ENCODE peak calls at places on chromosomes 3 and 15, in nine cellular contexts. X is cardiac fibroblast, R is ovary, M is sigmoid colon, I is psoas muscle, L is GM06990, K is GM23338, Z is body of pancreas, G is A673. T is an unnamed sample.

GRCh38 chr3:183455064-183455463 is 26.6 kb upstream of the MCF2L2 start:
- DNase-seq in G (no peak), Z (no peak), R (no peak), K (no peak), I (no peak), L (no peak), M (no peak), X (peak; percentile 21), T (no peak)

GRCh38 chr15:96974761-96975160 is 644.3 kb downstream of the NR2F2 start:
- DNase-seq in I (no peak), K (no peak), M (no peak), Z (no peak), R (no peak), L (no peak), X (no peak), G (no peak), T (no peak)

GRCh38 chr15:89874926-89875564 is 18.7 kb downstream of the AP3S2 start:
- DNase-seq in L (peak; percentile 61), R (peak; percentile 70), X (peak; percentile 83), K (peak; percentile 87), G (peak; percentile 80), I (peak; percentile 79), M (peak; percentile 81), Z (peak; percentile 93), T (peak; percentile 23)

GRCh38 chr3:122268257-122269024 is 56.6 kb upstream of the CSTA start:
- DNase-seq in X (no peak), M (no peak), L (no peak), I (no peak), G (no peak), K (no peak), R (no peak), Z (no peak), T (no peak)

GRCh38 chr3:141405581-141405980 is 37.3 kb downstream of the ZBTB38 start:
- DNase-seq in X (no peak), K (no peak), I (no peak), R (no peak), G (no peak), L (no peak), M (no peak), Z (no peak), T (no peak)

GRCh38 chr15:40006003-40006402 is 33.0 kb downstream of the SRP14 start:
- DNase-seq in K (no peak), R (no peak), X (no peak), Z (no peak), G (no peak), I (no peak), L (no peak), M (no peak), T (peak; percentile 18)

GRCh38 chr15:40957581-40958051 is 4.3 kb downstream of the CHAC1 start:
- DNase-seq in L (no peak), X (peak; percentile 27), G (peak; percentile 36), R (no peak), Z (peak; percentile 94), K (no peak), M (peak; percentile 96), I (peak; percentile 81), T (no peak)

GRCh38 chr15:79208179-79208578 is 74.3 kb upstream of the ANKRD34C start:
- DNase-seq in X (no peak), Z (no peak), M (no peak), L (no peak), R (no peak), I (no peak), K (no peak), G (no peak), T (no peak)

GRCh38 chr3:35946857-35947514 is 307.7 kb downstream of the ARPP21 start:
- DNase-seq in L (no peak), Z (no peak), K (no peak), M (no peak), R (no peak), G (peak; percentile 21), I (no peak), X (no peak), T (no peak)

GRCh38 chr3:66476852-66477381 is 23.9 kb downstream of the LRIG1 start:
- DNase-seq in K (no peak), L (no peak), Z (peak; percentile 44), I (no peak), G (peak; percentile 59), X (no peak), R (no peak), M (peak; percentile 85), T (no peak)

GRCh38 chr3:120147072-120147871 is 53.0 kb upstream of the GSK3B start:
- DNase-seq in G (peak; percentile 18), K (peak; percentile 65), I (no peak), R (no peak), X (no peak), M (no peak), Z (peak; percentile 52), L (no peak), T (no peak)
- TF ChIP-seq CTCF in G (peak; percentile 24), K (peak; percentile 78), I (no peak), R (no peak), X (no peak), M (no peak), Z (peak; percentile 49), L (peak; percentile 57), T (no peak)

DNA sequence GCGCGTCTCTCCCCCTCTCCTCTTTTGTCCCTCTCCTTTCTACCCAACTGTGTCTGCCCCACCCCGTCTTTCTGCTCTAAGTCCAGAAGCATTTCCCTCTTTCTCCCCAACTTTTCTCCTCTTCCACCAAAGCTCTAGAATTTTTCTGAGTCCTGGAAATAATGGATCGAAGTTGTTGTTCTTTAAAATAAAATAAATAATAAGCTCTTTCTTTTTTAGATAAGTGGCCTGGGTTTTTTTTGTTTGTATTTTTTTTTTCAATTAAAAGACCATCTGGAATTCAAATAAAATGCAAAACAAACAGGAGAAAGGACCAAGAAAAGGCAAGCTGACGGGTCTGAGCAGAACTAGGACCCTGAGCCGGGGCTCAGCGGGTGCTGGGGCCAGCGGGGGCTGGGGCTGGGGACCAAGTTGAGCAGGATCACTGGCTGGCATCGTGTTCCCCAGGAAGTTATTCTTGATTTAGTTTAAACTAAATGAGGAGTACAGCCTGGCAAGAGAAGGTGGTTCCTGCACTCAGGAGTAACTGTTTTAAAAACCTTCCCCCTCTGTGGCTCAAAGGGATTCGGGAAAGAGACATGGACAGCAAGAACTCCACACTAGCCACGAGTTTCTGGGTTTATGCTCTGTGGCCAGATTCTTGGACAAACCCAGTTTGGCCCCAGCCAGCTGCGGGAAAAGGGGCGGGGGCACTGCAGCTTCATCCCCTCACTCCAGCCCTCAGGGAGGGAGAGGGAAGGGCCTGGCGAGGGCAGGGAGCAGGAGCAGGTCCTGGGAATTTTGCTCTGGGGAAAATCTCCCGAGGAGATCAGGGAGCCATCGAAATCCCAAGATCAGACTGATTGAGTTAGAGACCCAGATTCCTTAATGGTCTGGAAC is 8.4 kb downstream of the GATA2 start:
- DNase-seq in M (no peak), G (no peak), X (no peak), R (no peak), L (no peak), K (peak; percentile 70), I (peak; percentile 4), Z (no peak), T (no peak)
- H3K4me3 ChIP-seq in M (no peak overlapping the region), G (no peak overlapping the region), X (peak overlapping the region; percentile 88), R (peak overlapping the region; percentile 58), L (no peak overlapping the region), K (peak overlapping the region; percentile 53), I (peak overlapping the region; percentile 73), Z (no peak overlapping the region), T (peak overlapping the region; percentile 95)

DNA sequence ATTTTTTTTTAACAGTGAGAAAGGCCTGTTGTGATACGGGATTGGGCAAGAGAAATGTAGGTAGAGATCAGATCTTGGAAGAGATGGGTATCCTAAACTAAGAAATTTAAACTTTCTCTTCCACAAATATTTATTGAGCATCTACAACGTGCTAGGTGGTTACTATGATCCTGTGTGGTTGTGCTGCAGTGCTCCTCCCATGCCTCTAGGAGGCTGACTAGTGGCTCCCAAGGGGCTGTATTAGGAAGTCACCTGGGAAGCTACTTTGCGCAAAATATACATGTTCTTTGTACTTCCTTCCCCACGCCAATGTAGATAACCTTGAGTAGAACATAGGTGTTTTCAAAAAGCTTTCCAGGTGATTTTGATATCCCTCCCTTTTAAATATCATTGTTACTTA is 27.2 kb downstream of the USP3 start:
- DNase-seq in I (no peak), M (no peak), X (no peak), Z (no peak), G (peak; percentile 40), R (no peak), K (peak; percentile 70), L (no peak), T (no peak)
- TF ChIP-seq CTCF in I (no peak), M (no peak), X (peak; percentile 50), Z (no peak), G (peak; percentile 44), R (no peak), K (peak; percentile 63), L (peak; percentile 21), T (peak; percentile 20)

GRCh38 chr3:64560802-64561502 is 126.8 kb downstream of the ADAMTS9 start:
- DNase-seq in Z (no peak), X (no peak), R (no peak), K (no peak), M (no peak), L (no peak), I (no peak), G (no peak), T (no peak)

GRCh38 chr3:64559658-64560057 is 128.1 kb downstream of the ADAMTS9 start:
- DNase-seq in Z (no peak), K (no peak), X (no peak), I (no peak), R (no peak), L (no peak), M (no peak), G (no peak), T (no peak)

GRCh38 chr3:64568895-64569509 is 118.8 kb downstream of the ADAMTS9 start:
- DNase-seq in X (no peak), L (no peak), G (no peak), K (no peak), I (no peak), R (no peak), M (no peak), Z (no peak), T (no peak)

GRCh38 chr3:64561503-64561810 is 126.3 kb downstream of the ADAMTS9 start:
- DNase-seq in G (no peak), K (no peak), R (peak; percentile 52), X (no peak), L (no peak), M (peak; percentile 69), Z (no peak), I (no peak), T (no peak)

DNA sequence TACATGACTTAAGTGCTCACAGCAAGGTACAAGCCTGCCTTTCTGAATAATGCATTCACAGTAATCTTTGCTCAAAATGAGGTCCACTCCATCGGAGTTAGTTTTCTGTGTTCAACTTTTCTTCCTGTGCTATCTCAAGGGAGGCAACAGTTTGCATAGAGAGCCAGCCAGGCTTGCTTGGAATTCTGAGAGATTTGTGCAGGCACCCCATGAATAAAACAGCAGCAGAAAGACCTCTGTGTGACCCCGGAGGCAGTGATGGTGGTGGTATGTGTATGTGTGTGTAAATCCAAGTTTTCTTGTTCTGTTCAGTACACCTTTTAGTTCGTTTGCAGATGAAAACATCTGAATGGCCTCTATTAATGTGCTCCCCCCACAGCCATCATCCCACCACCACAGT is 124.0 kb downstream of the ADAMTS9 start:
- DNase-seq in Z (no peak), G (no peak), I (no peak), X (no peak), M (no peak), L (no peak), R (no peak), K (no peak), T (no peak)
- H3K4me3 ChIP-seq in Z (no peak overlapping the region), G (no peak overlapping the region), I (no peak overlapping the region), X (no peak overlapping the region), M (peak overlapping the region; percentile 51), L (no peak overlapping the region), R (peak overlapping the region; percentile 13), K (no peak overlapping the region), T (no peak overlapping the region)

GRCh38 chr3:194671900-194672808 is at the start of gene LSG1:
- DNase-seq in L (peak; percentile 86), G (peak; percentile 97), I (peak; percentile 92), M (peak; percentile 96), Z (peak; percentile 92), K (peak; percentile 98), R (peak; percentile 87), X (peak; percentile 98), T (peak; percentile 83)
- TF ChIP-seq CTCF in L (no peak), G (no peak), I (no peak), M (no peak), Z (no peak), K (no peak), R (no peak), X (no peak), T (no peak)

T was measured in AG09309.